ENCODE peak calls at places on chromosome 15, in nine cellular contexts. V, F, C, R, Z, E, W, Q and O are unnamed samples.

GRCh38 chr15:89677381-89677780 is 1.8 kb downstream of the PLIN1 start:
- DNase-seq in V (no peak), F (no peak), C (no peak), R (no peak), Z (no peak), E (no peak), W (no peak), Q (no peak), O (no peak)

GRCh38 chr15:85276921-85277320 is 103.5 kb upstream of the AKAP13 start:
- DNase-seq in V (no peak), F (no peak), C (no peak), R (no peak), Z (peak; percentile 72), E (no peak), W (no peak), Q (no peak), O (no peak)

GRCh38 chr15:35289029-35289617 is 204.0 kb upstream of the NANOGP8 start:
- DNase-seq in V (no peak), F (peak; percentile 9), C (peak; percentile 42), R (peak; percentile 50), Z (peak; percentile 72), E (peak; percentile 81), W (no peak), Q (peak; percentile 37), O (no peak)

GRCh38 chr15:45588199-45588910 is 1.2 kb downstream of the BLOC1S6 start:
- DNase-seq in V (no peak), F (no peak), C (no peak), R (no peak), Z (peak; percentile 75), E (peak; percentile 8), W (no peak), Q (no peak), O (no peak)

GRCh38 chr15:73051402-73051810 is 857 bp upstream of the NEO1 start:
- DNase-seq in V (peak; percentile 74), F (peak; percentile 59), C (peak; percentile 38), R (no peak), Z (peak; percentile 17), E (no peak), W (no peak), Q (no peak), O (no peak)

GRCh38 chr15:72604794-72605193 is 49.7 kb upstream of the GOLGA6B start:
- DNase-seq in V (no peak), F (no peak), C (no peak), R (no peak), Z (no peak), E (peak; percentile 11), W (no peak), Q (no peak), O (no peak)

GRCh38 chr15:88705769-88706165 is 67.0 kb downstream of the ISG20 start:
- DNase-seq in V (peak; percentile 36), F (no peak), C (no peak), R (no peak), Z (no peak), E (no peak), W (no peak), Q (no peak), O (no peak)

GRCh38 chr15:60469893-60470641 is 8.9 kb downstream of the ICE2 start:
- DNase-seq in V (no peak), F (no peak), C (peak; percentile 36), R (no peak), Z (peak; percentile 47), E (peak; percentile 21), W (no peak), Q (no peak), O (peak; percentile 44)

GRCh38 chr15:76199106-76200082 is 111.9 kb downstream of the ETFA start:
- DNase-seq in V (peak; percentile 25), F (no peak), C (no peak), R (peak; percentile 55), Z (peak; percentile 41), E (peak; percentile 65), W (no peak), Q (no peak), O (no peak)

GRCh38 chr15:95770191-95770590 is 560.3 kb upstream of the NR2F2 start:
- DNase-seq in V (no peak), F (no peak), C (no peak), R (no peak), Z (peak; percentile 62), E (peak; percentile 57), W (no peak), Q (no peak), O (no peak)

GRCh38 chr15:29887719-29888118 is 65.5 kb upstream of the TJP1 start:
- DNase-seq in V (no peak), F (no peak), C (no peak), R (no peak), Z (no peak), E (peak; percentile 71), W (no peak), Q (no peak), O (no peak)

GRCh38 chr15:29885183-29885582 is 62.9 kb upstream of the TJP1 start:
- DNase-seq in V (no peak), F (no peak), C (no peak), R (no peak), Z (no peak), E (no peak), W (no peak), Q (no peak), O (no peak)

GRCh38 chr15:29889545-29890329 is 67.5 kb upstream of the TJP1 start:
- DNase-seq in V (no peak), F (no peak), C (no peak), R (no peak), Z (no peak), E (peak; percentile 32), W (no peak), Q (no peak), O (no peak)

GRCh38 chr15:29890761-29891457 is 68.6 kb upstream of the TJP1 start:
- DNase-seq in V (no peak), F (no peak), C (no peak), R (no peak), Z (no peak), E (no peak), W (no peak), Q (no peak), O (no peak)

DNA sequence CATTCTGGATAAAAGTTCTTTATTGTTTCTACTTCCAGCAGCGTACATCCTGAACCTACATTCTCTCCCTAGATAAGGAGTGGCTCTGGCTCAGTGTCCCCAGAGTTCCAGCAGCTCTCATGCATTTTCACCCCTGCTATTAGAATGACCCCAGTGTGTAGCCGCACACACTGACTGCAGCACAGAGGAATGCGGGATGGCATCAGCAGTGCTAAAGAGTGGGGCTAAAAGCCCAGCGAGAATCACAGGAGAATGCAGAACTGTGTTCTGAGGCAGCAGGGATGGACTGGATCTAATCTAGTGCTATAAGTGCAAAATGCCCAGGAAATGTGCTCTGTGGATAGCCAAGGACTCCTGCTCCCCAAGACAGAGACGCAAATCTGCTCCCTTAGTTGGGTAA is 66.4 kb upstream of the TJP1 start:
- DNase-seq in V (no peak), F (no peak), C (no peak), R (no peak), Z (no peak), E (peak; percentile 84), W (no peak), Q (no peak), O (no peak)
- H3K4me3 ChIP-seq in V (no peak overlapping the region), F (no peak overlapping the region), C (no peak overlapping the region), R (no peak overlapping the region), Z (no peak overlapping the region), E (no peak overlapping the region), W (no peak overlapping the region), Q (no peak overlapping the region), O (no peak overlapping the region)

GRCh38 chr15:62648954-62649353 is 393.6 kb upstream of the TPM1 start:
- DNase-seq in V (no peak), F (no peak), C (no peak), R (no peak), Z (peak; percentile 43), E (no peak), W (no peak), Q (peak; percentile 49), O (no peak)
- TF ChIP-seq CTCF in V (peak; percentile 45), F (peak; percentile 31), C (peak; percentile 51), R (no peak), Z (peak; percentile 22), E (no peak), W (no peak), Q (peak; percentile 77), O (no peak)

GRCh38 chr15:101128191-101128590 is 123.7 kb downstream of the CHSY1 start:
- DNase-seq in V (no peak), F (no peak), C (no peak), R (peak; percentile 96), Z (peak; percentile 94), E (peak; percentile 95), W (no peak), Q (no peak), O (no peak)

GRCh38 chr15:101129851-101130250 is 122.0 kb downstream of the CHSY1 start:
- DNase-seq in V (no peak), F (no peak), C (no peak), R (no peak), Z (no peak), E (no peak), W (no peak), Q (no peak), O (no peak)

GRCh38 chr15:101126618-101127502 is 125.0 kb downstream of the CHSY1 start:
- DNase-seq in V (no peak), F (no peak), C (no peak), R (no peak), Z (no peak), E (peak; percentile 42), W (peak; percentile 52), Q (no peak), O (no peak)

GRCh38 chr15:101128696-101129095 is 123.2 kb downstream of the CHSY1 start:
- DNase-seq in V (no peak), F (no peak), C (no peak), R (no peak), Z (no peak), E (no peak), W (no peak), Q (no peak), O (no peak)

DNA sequence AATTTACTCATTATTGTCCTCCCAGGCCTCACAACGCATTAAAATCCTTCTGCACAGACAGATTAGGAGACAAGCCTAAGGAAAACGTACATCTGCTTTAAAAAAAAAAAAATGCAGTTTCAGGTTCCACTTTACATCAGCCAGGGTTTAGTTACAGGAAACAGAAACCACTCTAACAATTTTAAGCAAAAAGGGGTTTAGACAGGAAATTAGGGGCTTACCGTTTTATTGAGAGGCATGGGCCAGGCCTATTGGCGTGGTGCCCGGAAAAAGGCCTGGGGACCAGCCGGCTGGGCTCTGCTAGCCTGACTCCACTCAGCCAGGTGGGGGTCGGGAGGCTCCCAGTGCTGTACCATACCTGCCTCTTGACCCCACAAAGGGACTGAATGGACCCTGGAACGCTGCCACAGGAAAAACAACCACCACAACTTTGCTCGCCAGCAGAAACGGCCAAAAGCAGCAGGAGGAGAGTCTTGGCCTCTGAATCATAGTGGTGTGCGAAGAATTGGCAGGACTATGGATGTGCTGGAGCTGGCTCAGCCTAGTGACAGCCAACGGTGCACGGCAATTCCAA is 124.3 kb downstream of the CHSY1 start:
- DNase-seq in V (peak; percentile 76), F (peak; percentile 66), C (no peak), R (peak; percentile 88), Z (peak; percentile 62), E (peak; percentile 86), W (peak; percentile 59), Q (peak; percentile 85), O (no peak)
- H3K4me3 ChIP-seq in V (no peak overlapping the region), F (no peak overlapping the region), C (no peak overlapping the region), R (no peak overlapping the region), Z (no peak overlapping the region), E (no peak overlapping the region), W (peak overlapping the region; percentile 18), Q (peak overlapping the region; percentile 44), O (no peak overlapping the region)

DNA sequence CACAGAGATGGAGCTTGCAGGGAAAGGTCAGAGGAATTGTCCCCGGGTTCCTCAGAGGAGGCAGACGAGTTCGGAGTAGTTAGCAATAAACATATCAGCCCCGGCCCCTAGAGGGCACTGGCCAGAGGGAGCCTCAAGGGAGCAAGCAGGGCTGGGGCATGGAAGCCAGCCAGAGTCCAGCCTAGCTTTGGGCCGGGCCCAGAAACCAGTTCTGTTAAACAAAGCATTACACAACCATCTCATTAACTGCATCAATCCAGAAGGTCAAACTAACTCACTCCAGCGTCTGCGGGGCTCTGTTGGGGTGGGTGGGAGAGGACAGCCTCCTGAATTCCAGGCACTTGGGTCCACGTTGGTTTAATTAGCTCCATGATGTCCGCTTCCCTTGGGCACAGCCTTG is 41.0 kb upstream of the IREB2 start:
- DNase-seq in V (peak; percentile 89), F (peak; percentile 46), C (peak; percentile 38), R (no peak), Z (no peak), E (peak; percentile 88), W (no peak), Q (peak; percentile 8), O (no peak)
- TF ChIP-seq CTCF in V (peak; percentile 73), F (peak; percentile 28), C (peak; percentile 26), R (peak; percentile 49), Z (peak; percentile 27), E (peak; percentile 36), W (no peak), Q (peak; percentile 58), O (no peak)